ENCODE peak calls at places on chromosome 10, in four cellular contexts. F, V, E and P are unnamed samples. For H3K9me3, the result is how much of the 10 kb centered on the place peaks cover.

GRCh38 chr10:69315610-69316312 is 37.5 kb downstream of the HK1 start:
- DNase-seq in F (no peak), V (no peak), E (no peak), P (no peak)

GRCh38 chr10:97888641-97889262 is 39.1 kb downstream of the GOLGA7B start:
- DNase-seq in F (no peak), V (peak), E (no peak), P (no peak)

GRCh38 chr10:88879754-88880286 is at the start of gene STAMBPL1:
- DNase-seq in F (peak), V (peak), E (peak), P (no peak)

GRCh38 chr10:70461397-70462348 is 16.9 kb upstream of the PALD1 start:
- DNase-seq in F (no peak), V (no peak), E (no peak), P (no peak)

GRCh38 chr10:106866244-106866845 is 298.2 kb downstream of the SORCS1 start:
- DNase-seq in F (peak), V (no peak), E (no peak), P (no peak)

GRCh38 chr10:27678166-27678565 is 67.5 kb downstream of the MKX start:
- DNase-seq in F (no peak), V (no peak), E (no peak), P (no peak)

GRCh38 chr10:17951868-17952371 is at the start of gene SLC39A12:
- DNase-seq in F (no peak), V (no peak), E (no peak), P (no peak)

GRCh38 chr10:71625445-71626175 is 94.0 kb downstream of the C10orf105 start:
- DNase-seq in F (no peak), V (no peak), E (no peak), P (no peak)

GRCh38 chr10:2543142-2543886 is 524.0 kb upstream of the PFKP start:
- DNase-seq in F (no peak), V (no peak), E (no peak), P (no peak)

GRCh38 chr10:132421377-132422168 is 24.6 kb downstream of the PWWP2B start:
- DNase-seq in F (no peak), V (peak), E (no peak), P (no peak)

GRCh38 chr10:47256753-47257336 is 43.2 kb upstream of the GDF10 start:
- DNase-seq in F (no peak), V (no peak), E (no peak), P (no peak)

GRCh38 chr10:122293156-122293978 is 22.3 kb downstream of the BTBD16 start:
- DNase-seq in F (no peak), V (no peak), E (no peak), P (no peak)

GRCh38 chr10:27245846-27246245 is 5.2 kb upstream of the ACBD5 start:
- DNase-seq in F (no peak), V (peak), E (no peak), P (no peak)

GRCh38 chr10:47207280-47207613 is 92.8 kb upstream of the GDF10 start:
- DNase-seq in F (no peak), V (no peak), E (no peak), P (no peak)

GRCh38 chr10:78361031-78361430 is 327.4 kb downstream of the RPS24 start:
- DNase-seq in F (no peak), V (peak), E (no peak), P (no peak)

GRCh38 chr10:15254808-15255655 is 86.5 kb upstream of the NMT2 start:
- DNase-seq in F (no peak), V (peak), E (no peak), P (no peak)

GRCh38 chr10:46229144-46229563 is 57.6 kb upstream of the ANTXRL start:
- DNase-seq in F (no peak), V (peak), E (no peak), P (no peak)

GRCh38 chr10:81216949-81217348 is 658.0 kb upstream of the NRG3 start:
- DNase-seq in F (no peak), V (no peak), E (no peak), P (no peak)

GRCh38 chr10:98696516-98696915 is 249.8 kb upstream of the HPS1 start:
- DNase-seq in F (no peak), V (no peak), E (no peak), P (no peak)

GRCh38 chr10:67075381-67076001 is 149.7 kb downstream of the LRRTM3 start:
- DNase-seq in F (no peak), V (no peak), E (no peak), P (no peak)

GRCh38 chr10:56449770-56450169 is 88.7 kb upstream of the ZWINT start:
- DNase-seq in F (no peak), V (no peak), E (no peak), P (no peak)

GRCh38 chr10:43689618-43689954 is 40.9 kb upstream of the ZNF32 start:
- DNase-seq in F (no peak), V (peak), E (no peak), P (no peak)

GRCh38 chr10:19977097-19977521 is 160.9 kb downstream of the PLXDC2 start:
- DNase-seq in F (no peak), V (no peak), E (no peak), P (no peak)

GRCh38 chr10:46287846-46288480 is 1.2 kb downstream of the ANTXRL start:
- DNase-seq in F (no peak), V (peak), E (no peak), P (no peak)

GRCh38 chr10:48556065-48556464 is 48.8 kb downstream of the ARHGAP22 start:
- DNase-seq in F (no peak), V (no peak), E (no peak), P (no peak)

GRCh38 chr10:98361131-98361633 is 53.8 kb downstream of the PYROXD2 start:
- DNase-seq in F (peak), V (no peak), E (peak), P (no peak)

GRCh38 chr10:122841569-122841968 is 4.1 kb downstream of the CUZD1 start:
- DNase-seq in F (no peak), V (no peak), E (no peak), P (no peak)

GRCh38 chr10:25797888-25798429 is 136.1 kb upstream of the MYO3A start:
- DNase-seq in F (no peak), V (no peak), E (no peak), P (no peak)
- TF ChIP-seq POLR2AphosphoS5 in F (no peak), V (no peak), E (no peak), P (no peak)

DNA sequence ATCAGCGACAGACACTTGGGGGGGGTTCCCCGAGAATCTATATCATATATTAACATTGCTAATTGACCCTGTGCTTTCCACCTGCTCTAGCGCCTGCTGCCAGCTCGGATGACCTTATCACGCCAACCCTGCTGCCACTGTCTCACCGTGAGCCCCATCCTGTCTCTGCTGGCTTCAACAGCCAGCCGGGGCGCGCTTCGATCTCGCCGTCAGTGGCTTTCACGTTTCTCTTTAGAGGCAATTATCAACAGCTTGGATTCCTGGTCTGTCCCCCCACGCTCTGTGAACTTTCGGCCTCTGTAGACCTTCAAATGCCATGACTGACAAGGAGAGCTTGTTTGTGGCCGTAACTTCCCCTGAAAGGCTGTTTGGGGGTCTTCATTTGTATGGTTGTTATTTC is 123.0 kb downstream of the EBF3 start:
- DNase-seq in F (no peak), V (no peak), E (no peak), P (no peak)
- H3K9me3 ChIP-seq in F (under half), V (under half), E (under half), P (under half)

DNA sequence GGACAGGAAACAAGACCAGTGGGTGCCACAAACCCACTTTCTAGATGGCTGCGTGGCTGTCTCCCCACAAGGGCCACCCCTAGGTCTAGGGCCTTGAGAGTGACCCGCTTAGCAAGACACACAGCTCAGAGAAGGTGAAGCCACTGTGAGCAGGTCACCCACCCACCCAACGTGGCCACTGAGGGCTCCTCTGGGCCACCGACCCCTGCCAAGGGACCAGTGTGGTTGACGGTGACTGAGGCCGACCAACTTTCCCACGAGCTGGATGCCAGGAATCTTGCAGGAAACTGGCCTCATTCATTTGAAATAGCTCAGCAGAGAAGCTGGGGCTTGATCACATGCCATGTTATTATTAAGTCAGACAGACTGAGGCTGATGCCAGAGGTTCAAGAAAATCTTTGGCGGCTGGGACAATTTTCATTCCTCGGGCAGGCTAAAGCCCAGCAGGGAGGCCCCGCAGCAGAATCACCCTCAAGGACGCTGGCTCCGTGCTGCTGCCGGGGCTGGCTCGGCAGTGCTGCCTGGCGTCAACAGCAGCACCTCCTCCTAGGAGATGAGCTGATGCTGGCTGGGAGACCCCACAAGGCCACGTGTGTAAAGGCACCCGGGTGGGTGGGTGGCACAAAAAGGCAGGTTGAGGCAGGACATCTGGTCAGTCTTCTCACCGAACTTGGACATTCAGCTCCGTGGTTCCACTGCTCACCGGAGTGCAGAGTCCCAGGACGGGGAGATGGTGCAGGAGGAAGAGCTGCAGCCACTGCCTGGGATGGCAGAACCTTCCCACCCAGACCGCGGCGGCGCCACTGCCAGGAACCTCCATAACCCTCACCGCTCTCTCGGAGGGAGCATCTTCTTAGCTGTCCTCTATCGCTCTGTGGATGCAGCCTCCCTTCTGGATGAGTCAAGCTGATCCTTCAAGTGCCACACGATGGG is 57.8 kb downstream of the ZRANB1 start:
- DNase-seq in F (no peak), V (peak), E (no peak), P (no peak)
- H3K27ac ChIP-seq in F (no peak), V (peak), E (peak), P (no peak)

GRCh38 chr10:23111679-23112286 is 16.4 kb downstream of the MSRB2 start:
- DNase-seq in F (no peak), V (no peak), E (no peak), P (no peak)

GRCh38 chr10:23106508-23106907 is 11.1 kb downstream of the MSRB2 start:
- DNase-seq in F (no peak), V (no peak), E (no peak), P (no peak)

GRCh38 chr10:23116696-23117095 is 21.3 kb downstream of the MSRB2 start:
- DNase-seq in F (no peak), V (no peak), E (no peak), P (no peak)

GRCh38 chr10:23114228-23114850 is 19.0 kb downstream of the MSRB2 start:
- DNase-seq in F (no peak), V (no peak), E (no peak), P (no peak)

DNA sequence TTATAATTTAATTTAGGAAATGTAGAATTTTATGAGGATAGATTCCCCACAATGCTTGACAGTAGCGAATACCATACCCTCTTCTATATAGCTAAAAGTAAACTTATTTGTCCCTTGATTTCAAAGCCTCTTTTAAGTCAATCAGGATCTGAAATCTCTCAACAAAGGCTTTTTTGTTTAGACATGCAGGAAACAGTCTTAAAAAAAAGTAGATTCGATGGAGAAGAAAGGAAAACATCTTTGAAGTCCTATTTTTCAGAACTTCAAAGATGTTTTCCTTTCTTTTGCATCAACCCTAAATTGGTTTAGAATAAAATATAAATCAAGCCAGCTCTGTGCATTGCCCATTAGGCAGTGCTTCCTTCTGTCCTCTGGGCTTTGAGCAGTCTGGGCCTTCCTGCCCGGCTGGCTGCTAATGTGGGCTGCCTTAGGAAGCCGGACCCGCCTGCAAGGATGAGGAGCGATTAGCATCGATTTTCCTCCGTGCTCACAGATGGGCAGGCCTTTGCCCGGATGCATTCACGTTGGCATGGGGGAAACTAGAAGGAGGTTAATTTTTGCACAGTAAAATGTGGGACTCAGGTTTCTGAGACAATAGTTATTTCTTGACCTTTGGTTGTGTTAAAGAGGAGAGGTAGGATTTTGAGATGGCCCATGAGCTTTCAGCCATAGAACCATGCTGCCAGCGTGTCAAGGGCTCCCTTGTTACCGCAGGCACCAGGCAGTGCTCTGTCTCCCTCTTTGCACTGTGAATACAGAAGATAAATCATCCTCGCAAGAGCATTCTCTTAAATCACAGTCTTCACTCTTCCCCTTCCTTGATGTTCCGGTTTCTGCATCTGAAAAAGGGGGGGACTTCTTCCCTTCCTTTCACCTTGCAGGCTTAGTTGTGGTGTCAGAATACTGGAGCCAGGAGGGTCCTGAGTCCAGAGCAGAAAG is 15.6 kb downstream of the MSRB2 start:
- DNase-seq in F (no peak), V (peak), E (no peak), P (no peak)
- TF ChIP-seq POLR2AphosphoS5 in F (no peak), V (no peak), E (no peak), P (no peak)

DNA sequence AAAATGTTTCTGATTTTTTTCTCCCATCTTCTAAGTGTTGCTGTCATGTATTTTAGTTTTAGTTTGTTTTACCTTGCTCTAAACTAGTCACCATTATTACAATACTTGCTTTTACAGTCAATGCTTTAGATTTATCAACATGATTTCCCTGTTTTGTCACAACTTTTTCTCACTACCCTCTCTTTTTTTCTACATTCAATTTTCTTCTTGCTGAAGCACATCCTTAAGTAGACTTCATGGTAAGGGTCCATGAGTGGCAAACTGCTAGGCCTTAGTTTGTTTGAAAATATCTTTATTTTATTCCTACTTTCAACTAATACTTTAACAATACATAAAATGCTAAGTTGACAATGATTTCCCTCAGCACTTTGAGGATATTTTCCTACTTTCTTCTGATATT is 173.5 kb downstream of the DNAJC1 start:
- DNase-seq in F (no peak), V (no peak), E (no peak), P (no peak)
- H3K9me3 ChIP-seq in F (under half), V (half or more), E (under half), P (under half)

GRCh38 chr10:112299456-112299855 is 16.3 kb downstream of the TECTB start:
- DNase-seq in F (no peak), V (no peak), E (no peak), P (no peak)
- H3K27ac ChIP-seq in F (no peak), V (no peak), E (no peak), P (no peak)

DNA sequence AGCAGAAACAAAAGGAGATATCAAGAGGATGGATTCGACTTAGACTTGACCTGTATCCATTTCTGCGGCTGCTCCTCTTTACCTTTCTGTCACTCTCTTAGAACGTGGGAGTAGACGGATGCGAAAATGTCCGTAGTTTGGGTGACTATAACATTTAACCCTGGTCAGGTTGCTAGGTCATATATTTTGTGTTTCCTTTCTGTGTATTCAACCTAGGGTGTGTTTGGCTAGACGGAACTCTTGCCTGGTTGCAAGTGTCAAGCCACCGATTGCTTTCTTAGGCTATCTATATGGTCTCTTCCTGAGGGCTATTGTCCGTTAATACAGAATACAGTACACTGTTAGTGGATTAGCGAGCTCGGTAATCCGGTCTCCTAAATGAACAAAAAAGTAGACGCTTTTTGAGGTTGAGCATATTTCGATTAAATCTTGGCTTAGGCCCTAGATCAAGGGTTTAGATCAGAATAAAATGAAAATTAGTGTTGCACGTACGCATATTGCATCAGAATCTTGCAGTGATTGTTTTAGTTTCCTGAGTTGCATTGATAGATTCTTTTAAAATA is 1.2 kb downstream of the PTEN start:
- DNase-seq in F (no peak), V (no peak), E (no peak), P (no peak)
- TF ChIP-seq POLR2AphosphoS5 in F (peak), V (peak), E (no peak), P (no peak)

GRCh38 chr10:63781226-63781625 is 260.0 kb downstream of the REEP3 start:
- DNase-seq in F (no peak), V (no peak), E (no peak), P (no peak)
- H3K9me3 ChIP-seq in F (under half), V (under half), E (under half), P (under half)

DNA sequence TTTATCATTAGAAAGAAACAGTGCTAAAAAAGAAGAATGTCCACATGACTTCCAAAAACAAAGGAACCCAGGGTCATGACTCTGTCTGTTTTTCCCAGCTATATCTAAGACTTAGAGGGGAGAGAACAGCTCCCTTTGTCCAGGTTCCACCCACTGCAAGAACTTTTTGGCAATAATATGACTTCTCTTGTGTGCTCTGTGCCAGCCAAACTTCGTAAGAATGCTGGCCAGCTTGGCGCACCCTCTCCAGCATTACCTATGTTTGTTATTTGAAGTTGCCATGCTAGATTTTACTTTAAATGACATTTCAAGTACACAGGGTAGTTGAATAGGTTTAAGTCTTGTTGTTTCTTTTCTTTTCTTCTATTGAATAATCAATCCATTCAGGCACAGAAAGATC is 371.4 kb downstream of the KCNMA1 start:
- DNase-seq in F (no peak), V (no peak), E (no peak), P (no peak)
- H3K27ac ChIP-seq in F (no peak), V (no peak), E (peak), P (no peak)

GRCh38 chr10:79397575-79398303 is 47.7 kb downstream of the ZCCHC24 start:
- DNase-seq in F (no peak), V (no peak), E (no peak), P (no peak)

GRCh38 chr10:79401015-79401921 is 44.2 kb downstream of the ZCCHC24 start:
- DNase-seq in F (no peak), V (peak), E (no peak), P (no peak)

GRCh38 chr10:79400567-79401004 is 44.8 kb downstream of the ZCCHC24 start:
- DNase-seq in F (no peak), V (peak), E (no peak), P (no peak)

GRCh38 chr10:79398642-79399041 is 46.8 kb downstream of the ZCCHC24 start:
- DNase-seq in F (no peak), V (no peak), E (no peak), P (no peak)

DNA sequence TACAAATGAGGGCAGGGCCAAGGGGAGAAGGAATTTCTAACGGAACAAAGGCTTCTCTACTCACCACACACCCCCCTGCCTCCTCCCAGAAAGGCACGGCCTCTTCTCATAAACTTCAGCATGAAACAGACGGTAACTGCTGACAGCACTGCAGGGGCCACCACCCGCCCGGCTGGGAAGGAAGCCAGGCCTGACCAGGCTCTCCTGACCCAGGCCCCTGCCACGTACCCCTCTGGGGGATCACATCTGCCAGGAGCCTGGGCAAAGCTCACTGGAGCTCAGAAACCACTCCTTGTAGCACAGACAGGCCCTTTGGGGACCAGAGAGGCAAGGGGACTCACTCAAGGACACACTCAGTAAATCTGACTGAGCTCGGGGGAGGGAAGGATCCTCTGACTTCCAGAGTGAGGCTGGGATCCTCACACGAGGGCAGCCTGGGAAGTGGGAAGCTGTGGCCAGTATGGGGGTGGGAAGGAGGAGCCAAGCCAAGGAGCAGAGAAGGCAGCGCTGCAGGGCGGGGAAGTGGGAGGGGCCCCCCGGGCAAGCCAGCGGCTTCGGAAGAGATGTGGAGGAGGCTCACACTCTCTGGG is 46.1 kb downstream of the ZCCHC24 start:
- DNase-seq in F (no peak), V (peak), E (no peak), P (no peak)
- TF ChIP-seq POLR2AphosphoS5 in F (no peak), V (peak), E (peak), P (no peak)